ENCODE peak calls at places on chromosomes 5 and 9, in eight cellular contexts. U is Panc1; B is heart right ventricle; Z is CD8-positive, alpha-beta T cell; R is upper lobe of right lung; T is HepG2; M is aorta; C is lower lobe of right lung. I is an unnamed sample.

GRCh38 chr9:1353291-1353690 is 303.1 kb downstream of the DMRT2 start:
- ATAC-seq in M (no peak), R (no peak), C (no peak), T (no peak), B (no peak), Z (no peak), U (no peak), I (no peak)

GRCh38 chr5:66796306-66797292 is 200.4 kb downstream of the MAST4 start:
- ATAC-seq in M (no peak), U (peak; percentile 69), T (peak; percentile 36), Z (no peak), B (peak; percentile 52), R (no peak), C (no peak), I (no peak)

GRCh38 chr5:5979362-5979760 is 399.0 kb downstream of the MED10 start:
- ATAC-seq in U (no peak), M (peak; percentile 44), Z (no peak), C (peak; percentile 81), R (peak; percentile 69), T (no peak), B (no peak), I (no peak)

GRCh38 chr5:173228639-173229380 is 6.2 kb downstream of the NKX2-5 start:
- ATAC-seq in T (no peak), U (no peak), Z (no peak), R (peak; percentile 35), B (peak; percentile 15), M (no peak), C (peak; percentile 42), I (no peak)

GRCh38 chr5:52007230-52007858 is 624.1 kb downstream of the ISL1 start:
- ATAC-seq in C (peak; percentile 51), U (peak; percentile 88), B (no peak), M (no peak), Z (no peak), T (peak; percentile 89), R (peak; percentile 63), I (no peak)

GRCh38 chr9:13330396-13331004 is 51.0 kb upstream of the MPDZ start:
- ATAC-seq in Z (no peak), M (peak; percentile 64), U (no peak), B (peak; percentile 96), R (peak; percentile 66), T (no peak), C (peak; percentile 62), I (peak; percentile 65)

GRCh38 chr5:111252799-111253564 is 28.8 kb downstream of the CAMK4 start:
- ATAC-seq in B (no peak), T (no peak), R (no peak), U (no peak), C (no peak), Z (peak; percentile 21), M (no peak), I (no peak)

GRCh38 chr5:73094415-73094814 is 26.0 kb upstream of the TMEM171 start:
- ATAC-seq in Z (no peak), C (no peak), B (no peak), T (no peak), M (no peak), R (no peak), U (no peak), I (no peak)

GRCh38 chr5:160727296-160727997 is 124.6 kb downstream of the ATP10B start:
- ATAC-seq in B (no peak), Z (no peak), C (no peak), T (no peak), R (no peak), U (no peak), M (no peak), I (no peak)

GRCh38 chr5:150065886-150066285 is 20.5 kb downstream of the CSF1R start:
- ATAC-seq in B (peak; percentile 46), M (peak; percentile 75), R (peak; percentile 74), T (no peak), U (no peak), Z (no peak), C (peak; percentile 77), I (peak; percentile 45)

GRCh38 chr9:20551236-20551635 is 71.1 kb downstream of the MLLT3 start:
- ATAC-seq in C (peak; percentile 84), U (no peak), B (no peak), R (peak; percentile 63), Z (no peak), T (no peak), M (no peak), I (no peak)

GRCh38 chr9:20494035-20494434 is 128.3 kb downstream of the MLLT3 start:
- ATAC-seq in U (no peak), M (no peak), T (no peak), Z (no peak), R (no peak), B (no peak), C (no peak), I (no peak)

GRCh38 chr9:135179041-135179440 is 91.6 kb downstream of the OLFM1 start:
- ATAC-seq in T (no peak), B (no peak), C (no peak), M (no peak), Z (no peak), R (no peak), U (no peak), I (no peak)

GRCh38 chr9:98465799-98466198 is 210.3 kb upstream of the TBC1D2 start:
- ATAC-seq in M (no peak), T (no peak), U (no peak), C (no peak), B (no peak), R (no peak), Z (no peak), I (no peak)

GRCh38 chr5:41794478-41794877 is 75.7 kb downstream of the OXCT1 start:
- ATAC-seq in Z (no peak), T (no peak), M (peak; percentile 76), U (peak; percentile 69), C (peak; percentile 29), B (peak; percentile 84), R (no peak), I (peak; percentile 55)

GRCh38 chr5:141355641-141356040 is 820 bp downstream of the PCDHGA4 start:
- ATAC-seq in R (no peak), B (no peak), M (no peak), U (no peak), Z (no peak), C (no peak), T (no peak), I (no peak)

GRCh38 chr5:141356950-141357349 is 2.1 kb downstream of the PCDHGA4 start:
- ATAC-seq in Z (no peak), T (no peak), R (no peak), U (no peak), M (no peak), C (no peak), B (peak; percentile 50), I (no peak)

GRCh38 chr5:141359790-141360426 is at the start of gene PCDHGB2:
- ATAC-seq in B (no peak), R (peak; percentile 62), Z (peak; percentile 55), M (no peak), U (peak; percentile 85), T (peak; percentile 78), C (no peak), I (no peak)

GRCh38 chr5:141354900-141355469 is at the start of gene PCDHGA4:
- ATAC-seq in U (no peak), R (no peak), C (no peak), M (no peak), Z (no peak), T (no peak), B (no peak), I (no peak)

DNA sequence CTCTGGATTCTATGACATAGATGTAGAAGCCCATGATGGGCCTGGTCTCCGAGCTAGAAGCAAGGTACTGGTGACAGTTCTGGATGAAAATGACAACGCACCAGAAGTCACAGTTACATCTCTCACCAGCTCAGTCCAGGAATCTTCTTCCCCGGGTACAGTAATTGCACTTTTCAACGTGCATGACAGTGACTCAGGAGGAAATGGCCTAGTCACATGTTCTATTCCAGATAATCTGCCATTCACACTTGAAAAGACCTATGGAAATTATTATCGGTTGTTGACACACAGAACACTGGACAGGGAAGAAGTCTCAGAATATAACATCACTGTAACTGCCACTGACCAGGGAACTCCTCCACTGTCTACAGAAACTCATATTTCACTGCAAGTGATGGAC is 1.3 kb downstream of the PCDHGA4 start:
- ATAC-seq in B (no peak), C (no peak), R (no peak), T (no peak), U (no peak), M (no peak), Z (no peak), I (no peak)
- H3K9me3 ChIP-seq in B (peaks cover 92% of the 10 kb centered on the region), C (peaks cover 62% of the 10 kb centered on the region), R (peaks cover 20% of the 10 kb centered on the region), T (peaks cover 26% of the 10 kb centered on the region), U (no peaks in the 10 kb centered on the region), M (peaks cover 38% of the 10 kb centered on the region), Z (peaks cover 10% of the 10 kb centered on the region), I (peaks cover 98% of the 10 kb centered on the region)

GRCh38 chr5:110218994-110219393 is 507.5 kb downstream of the TMEM232 start:
- ATAC-seq in T (no peak), M (no peak), C (no peak), Z (no peak), U (no peak), R (no peak), B (no peak), I (no peak)
- H3K9me3 ChIP-seq in T (peaks cover 60% of the 10 kb centered on the region), M (peaks cover 12% of the 10 kb centered on the region), C (peaks cover 33% of the 10 kb centered on the region), Z (peaks cover 3% of the 10 kb centered on the region), U (no peaks in the 10 kb centered on the region), R (peaks cover 4% of the 10 kb centered on the region), B (peaks cover 37% of the 10 kb centered on the region), I (no peaks in the 10 kb centered on the region)

DNA sequence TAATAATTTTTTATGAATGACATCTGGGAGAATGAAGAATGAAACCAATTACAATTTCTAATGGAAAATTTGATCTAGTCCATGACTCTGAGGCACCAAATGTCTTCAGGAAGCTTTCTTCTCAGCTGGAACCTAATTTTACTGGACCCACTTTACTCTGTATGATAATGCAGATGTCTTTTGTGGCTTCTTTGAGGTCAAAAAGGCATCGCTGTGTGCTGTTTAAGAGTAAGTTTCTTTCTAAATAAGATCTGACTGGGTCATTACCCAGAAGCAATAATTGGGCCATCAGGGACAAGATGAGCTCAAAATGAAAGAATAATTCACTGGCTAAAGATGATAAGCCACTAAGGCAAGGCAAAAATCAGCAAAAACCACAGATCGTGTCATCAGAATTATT is 633.4 kb downstream of the PSAT1 start:
- ATAC-seq in T (no peak), U (no peak), B (no peak), R (no peak), M (no peak), C (no peak), Z (no peak), I (no peak)
- H3K9me3 ChIP-seq in T (no peaks in the 10 kb centered on the region), U (no peaks in the 10 kb centered on the region), B (no peaks in the 10 kb centered on the region), R (no peaks in the 10 kb centered on the region), M (no peaks in the 10 kb centered on the region), C (no peaks in the 10 kb centered on the region), Z (no peaks in the 10 kb centered on the region), I (no peaks in the 10 kb centered on the region)

DNA sequence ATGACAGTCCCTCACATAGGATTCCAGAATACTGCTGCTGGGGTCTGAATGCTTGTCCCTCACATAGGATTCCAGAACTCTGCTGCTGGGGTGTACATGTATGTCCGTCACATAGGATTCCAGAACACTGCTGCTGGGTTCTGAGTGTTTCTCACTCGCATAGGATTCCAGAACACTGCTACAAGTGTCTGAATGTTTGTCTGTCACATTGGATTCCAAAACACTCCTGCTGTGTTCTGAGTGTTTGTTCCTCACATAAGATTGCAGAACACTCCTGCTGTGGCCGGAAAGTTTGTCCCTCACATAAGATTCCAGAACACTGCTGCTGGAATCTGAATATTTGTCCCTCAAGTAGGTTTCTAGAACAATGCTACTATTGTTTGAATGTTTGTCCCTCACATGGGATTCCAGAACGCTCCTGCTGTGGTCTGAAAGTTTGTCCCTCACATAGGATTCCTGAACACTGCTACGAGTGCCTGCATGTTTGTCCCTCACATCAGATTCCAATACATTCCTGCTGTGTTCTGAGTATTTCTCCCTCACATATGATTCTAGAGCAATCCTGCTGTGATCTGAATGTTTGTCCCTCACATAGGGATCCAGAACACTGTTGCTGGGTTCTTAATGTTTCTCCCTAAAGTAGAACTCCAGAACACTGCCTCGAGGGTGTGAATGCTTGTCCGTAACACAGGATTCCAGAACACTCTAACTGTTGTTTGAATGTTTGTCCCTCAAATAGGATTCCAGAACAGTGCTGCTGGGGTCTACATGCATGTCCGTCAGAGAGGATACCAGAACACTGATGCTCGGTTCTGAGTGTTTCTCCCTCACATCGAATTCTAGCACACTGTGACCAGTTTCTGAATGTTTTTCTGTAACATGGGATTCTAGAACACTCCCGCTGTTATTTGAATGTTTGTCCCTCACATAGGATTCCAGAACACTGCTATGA is 200.4 kb downstream of the FOXD4L6 start:
- ATAC-seq in Z (no peak), C (no peak), M (no peak), B (no peak), U (no peak), T (no peak), R (peak; percentile 5), I (no peak)
- H3K9me3 ChIP-seq in Z (peaks cover 56% of the 10 kb centered on the region), C (peaks cover 65% of the 10 kb centered on the region), M (peaks cover 38% of the 10 kb centered on the region), B (peaks cover 91% of the 10 kb centered on the region), U (no peaks in the 10 kb centered on the region), T (peaks cover 6% of the 10 kb centered on the region), R (peaks cover 58% of the 10 kb centered on the region), I (peaks cover 84% of the 10 kb centered on the region)